ENCODE peak calls at places on chromosomes 11 and 22, in six cellular contexts. K, B, Z, V, N and S are unnamed samples.

GRCh38 chr22:23984430-23984829 is 4.5 kb downstream of the GSTT2 start:
- DNase-seq in K (peak), B (peak), Z (no peak), V (peak), N (no peak), S (peak)

GRCh38 chr11:62171261-62171723 is 18.7 kb upstream of the SCGB1D1 start:
- DNase-seq in K (peak), B (peak), Z (peak), V (peak), N (peak), S (peak)

GRCh38 chr22:36613958-36614357 is 85.0 kb upstream of the EIF3D start:
- DNase-seq in K (peak), B (no peak), Z (no peak), V (no peak), N (no peak), S (no peak)

GRCh38 chr11:62555464-62556092 is 9.0 kb upstream of the AHNAK start:
- DNase-seq in K (peak), B (peak), Z (no peak), V (no peak), N (no peak), S (no peak)

GRCh38 chr11:33828604-33829429 is 54.5 kb upstream of the FBXO3 start:
- DNase-seq in K (no peak), B (no peak), Z (peak), V (no peak), N (no peak), S (peak)

GRCh38 chr11:87236368-87236767 is 198.6 kb downstream of the TMEM135 start:
- DNase-seq in K (peak), B (no peak), Z (no peak), V (no peak), N (no peak), S (no peak)

GRCh38 chr22:45771057-45771456 is 99.4 kb downstream of the ATXN10 start:
- DNase-seq in K (no peak), B (no peak), Z (no peak), V (no peak), N (no peak), S (no peak)

GRCh38 chr11:68269414-68270081 is 2.2 kb downstream of the C11orf24 start:
- DNase-seq in K (peak), B (peak), Z (peak), V (peak), N (no peak), S (no peak)

GRCh38 chr11:46451759-46452158 is 60.2 kb upstream of the CHRM4 start:
- DNase-seq in K (no peak), B (no peak), Z (no peak), V (no peak), N (no peak), S (no peak)

GRCh38 chr22:24937114-24937513 is 9.4 kb downstream of the LHFPL7 start:
- DNase-seq in K (no peak), B (peak), Z (peak), V (peak), N (no peak), S (no peak)

GRCh38 chr11:92227233-92227593 is 2.6 kb downstream of the FAT3 start:
- DNase-seq in K (no peak), B (no peak), Z (peak), V (no peak), N (no peak), S (peak)

GRCh38 chr22:49765951-49766350 is 61.7 kb downstream of the BRD1 start:
- DNase-seq in K (no peak), B (no peak), Z (no peak), V (no peak), N (no peak), S (no peak)

GRCh38 chr11:72239849-72240460 is 4.0 kb downstream of the PHOX2A start:
- DNase-seq in K (no peak), B (peak), Z (peak), V (no peak), N (no peak), S (no peak)

GRCh38 chr11:83054904-83055380 is 16.8 kb downstream of the RAB30 start:
- DNase-seq in K (no peak), B (peak), Z (no peak), V (no peak), N (no peak), S (no peak)
- H4K91ac ChIP-seq in K (no peak), B (no peak), Z (no peak), V (no peak), N (no peak), S (no peak)

DNA sequence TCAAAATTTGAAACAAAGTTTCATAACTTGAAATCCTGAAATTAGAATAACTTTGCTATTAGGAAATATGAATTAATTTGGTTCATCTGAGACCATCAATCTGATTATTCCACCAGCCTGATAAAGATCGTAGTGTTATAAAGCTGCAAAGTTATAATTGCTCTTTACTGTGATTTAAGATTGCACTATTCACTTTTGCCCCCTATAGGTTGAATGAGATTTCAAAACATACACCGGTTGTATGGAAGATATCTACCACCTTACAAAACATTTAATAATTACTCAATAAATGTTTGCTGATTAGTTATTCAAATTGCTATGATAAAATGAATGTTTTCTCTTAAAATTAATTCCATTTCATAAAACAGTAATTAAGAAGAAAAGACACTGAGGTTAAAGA is 26.1 kb downstream of the APIP start:
- DNase-seq in K (no peak), B (no peak), Z (no peak), V (no peak), N (no peak), S (no peak)
- H4K91ac ChIP-seq in K (no peak), B (no peak), Z (no peak), V (no peak), N (no peak), S (no peak)

DNA sequence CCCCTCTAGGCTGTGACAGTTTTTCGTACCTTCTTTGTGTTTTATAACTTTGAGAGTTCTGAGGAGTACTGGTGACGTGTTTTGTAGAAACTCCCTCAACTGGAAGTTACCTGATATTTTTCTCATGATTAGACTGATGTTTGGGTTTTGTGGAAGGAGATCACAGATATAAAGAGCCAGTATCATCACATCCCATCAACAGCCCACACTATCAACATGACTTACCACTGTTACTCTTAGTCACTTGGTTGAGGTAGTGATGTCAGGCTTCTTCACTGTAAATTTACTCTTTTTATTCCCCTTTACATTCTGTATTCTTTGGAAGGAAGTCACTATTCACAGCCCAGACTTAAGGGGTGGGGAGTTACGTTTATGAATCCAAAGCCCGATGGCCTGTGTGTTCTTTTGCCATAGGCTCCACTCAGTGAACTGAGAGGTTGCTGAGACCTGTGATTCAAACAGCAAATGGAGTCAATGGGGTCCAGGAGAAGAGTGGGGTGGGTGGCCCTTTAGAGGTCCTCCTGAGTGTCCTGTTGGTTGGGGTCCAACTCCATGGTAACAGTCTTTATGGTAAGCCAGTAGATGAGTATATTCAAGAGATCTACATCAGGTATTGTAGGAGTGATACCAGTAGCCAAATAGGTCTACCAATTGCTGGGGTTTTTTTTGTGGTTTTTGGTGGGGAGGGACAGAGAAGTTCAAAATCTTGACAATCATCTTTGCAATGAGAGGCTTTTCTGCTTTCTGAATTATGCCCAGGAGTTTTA is 15.2 kb upstream of the MS4A4E start:
- DNase-seq in K (no peak), B (no peak), Z (no peak), V (no peak), N (no peak), S (no peak)
- H4K91ac ChIP-seq in K (no peak), B (no peak), Z (no peak), V (no peak), N (no peak), S (no peak)

GRCh38 chr22:22380098-22381030 is 128.2 kb downstream of the ZNF280B start:
- DNase-seq in K (no peak), B (peak), Z (peak), V (no peak), N (no peak), S (no peak)
- H4K91ac ChIP-seq in K (no peak), B (no peak), Z (no peak), V (no peak), N (no peak), S (no peak)

DNA sequence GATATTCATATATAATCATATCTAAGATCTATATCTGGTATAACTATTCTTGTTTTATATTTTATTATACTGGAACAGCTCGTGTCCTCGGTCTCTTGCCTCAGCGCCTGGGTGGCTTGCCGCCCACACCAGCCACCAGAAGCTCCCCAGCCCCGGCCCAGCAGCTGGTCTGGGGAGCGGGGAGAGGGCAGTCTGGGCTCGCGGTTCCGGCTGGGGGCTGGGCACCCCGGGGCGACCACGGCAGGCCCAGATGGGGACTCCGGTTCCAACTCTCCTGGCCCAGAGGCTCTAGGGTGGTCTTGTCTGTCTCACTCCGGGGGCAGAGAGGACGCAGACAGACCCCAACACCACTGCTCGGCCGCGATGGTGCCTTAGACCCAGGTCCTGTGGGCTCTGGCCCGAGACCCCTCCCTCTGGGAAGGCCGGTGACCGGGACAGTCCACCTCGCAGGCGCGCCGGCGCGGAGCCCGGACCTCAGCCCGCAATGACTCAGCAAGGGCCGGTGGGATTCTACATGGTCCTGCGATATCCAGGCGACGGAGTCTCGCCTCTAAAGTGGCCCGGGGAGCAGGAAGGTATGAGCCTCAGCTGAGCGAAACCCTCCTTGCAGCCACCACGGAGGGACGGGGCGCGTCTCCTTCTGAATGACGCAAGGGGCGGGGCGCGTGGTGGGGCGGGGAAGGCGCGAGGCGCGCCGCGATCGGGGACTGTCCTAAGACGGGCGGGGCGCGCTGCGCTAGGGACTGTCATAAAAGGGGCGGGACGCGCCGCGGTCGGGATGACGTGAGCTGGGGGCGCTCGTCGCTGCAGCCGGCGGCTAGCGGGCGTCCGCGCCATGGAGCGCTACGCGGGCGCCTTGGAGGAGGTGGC is at the start of gene DGCR6:
- DNase-seq in K (no peak), B (no peak), Z (no peak), V (no peak), N (no peak), S (no peak)
- H4K91ac ChIP-seq in K (no peak), B (no peak), Z (no peak), V (no peak), N (no peak), S (no peak)

GRCh38 chr11:59769086-59769485 is 13.9 kb downstream of the STX3 start:
- DNase-seq in K (no peak), B (no peak), Z (no peak), V (no peak), N (no peak), S (no peak)
- H4K91ac ChIP-seq in K (no peak), B (no peak), Z (no peak), V (no peak), N (no peak), S (no peak)